ENCODE peak calls at places on chromosomes 6 and 20, in six cellular contexts. One of them, this sample, is unnamed.
A peak's percentile ranks its signal among the peaks of the same experiment; 100 is the strongest.

GRCh38 chr6:31729979-31730630 is 1.0 kb upstream of the DDAH2 start:
- DNase-seq in neuronal stem cell: peak; percentile 93
- DNase-seq in H1: peak; percentile 96
- DNase-seq in trophoblast cell: peak; percentile 65
- DNase-seq in IMR-90: peak; percentile 85
- DNase-seq in mesenchymal stem cell: peak; percentile 92
- DNase-seq in this sample: peak; percentile 94

GRCh38 chr6:37566209-37566859 is 66.6 kb upstream of the CCDC167 start:
- DNase-seq in mesenchymal stem cell: peak; percentile 54
- DNase-seq in IMR-90: no peak
- DNase-seq in H1: peak; percentile 95
- DNase-seq in neuronal stem cell: peak; percentile 80
- DNase-seq in trophoblast cell: no peak
- DNase-seq in this sample: peak; percentile 80

GRCh38 chr6:51675551-51676275 is 411.7 kb downstream of the PKHD1 start:
- DNase-seq in H1: no peak
- DNase-seq in trophoblast cell: no peak
- DNase-seq in neuronal stem cell: no peak
- DNase-seq in IMR-90: no peak
- DNase-seq in mesenchymal stem cell: no peak
- DNase-seq in this sample: no peak

GRCh38 chr20:9493818-9494217 is 20.6 kb upstream of the LAMP5 start:
- DNase-seq in mesenchymal stem cell: no peak
- DNase-seq in H1: no peak
- DNase-seq in trophoblast cell: no peak
- DNase-seq in neuronal stem cell: no peak
- DNase-seq in IMR-90: no peak
- DNase-seq in this sample: no peak

GRCh38 chr6:18186033-18186432 is 30.8 kb downstream of the KDM1B start:
- DNase-seq in neuronal stem cell: no peak
- DNase-seq in H1: no peak
- DNase-seq in trophoblast cell: no peak
- DNase-seq in IMR-90: no peak
- DNase-seq in mesenchymal stem cell: peak; percentile 9
- DNase-seq in this sample: peak; percentile 64

GRCh38 chr6:66478705-66479104 is 771.7 kb upstream of the EYS start:
- DNase-seq in H1: no peak
- DNase-seq in IMR-90: no peak
- DNase-seq in neuronal stem cell: no peak
- DNase-seq in trophoblast cell: no peak
- DNase-seq in mesenchymal stem cell: no peak
- DNase-seq in this sample: no peak

GRCh38 chr6:137013031-137013430 is 31.7 kb downstream of the IL20RA start:
- DNase-seq in H1: no peak
- DNase-seq in neuronal stem cell: no peak
- DNase-seq in mesenchymal stem cell: no peak
- DNase-seq in IMR-90: no peak
- DNase-seq in trophoblast cell: no peak
- DNase-seq in this sample: no peak

GRCh38 chr6:116139917-116140316 is 14.0 kb upstream of the COL10A1 start:
- DNase-seq in neuronal stem cell: no peak
- DNase-seq in IMR-90: no peak
- DNase-seq in trophoblast cell: no peak
- DNase-seq in H1: no peak
- DNase-seq in mesenchymal stem cell: no peak
- DNase-seq in this sample: no peak

GRCh38 chr20:17602493-17602892 is 32.6 kb downstream of the DSTN start:
- DNase-seq in H1: no peak
- DNase-seq in mesenchymal stem cell: no peak
- DNase-seq in trophoblast cell: no peak
- DNase-seq in neuronal stem cell: no peak
- DNase-seq in IMR-90: no peak
- DNase-seq in this sample: peak; percentile 39

GRCh38 chr20:51386586-51386985 is 155.9 kb downstream of the NFATC2 start:
- DNase-seq in trophoblast cell: no peak
- DNase-seq in IMR-90: no peak
- DNase-seq in H1: no peak
- DNase-seq in mesenchymal stem cell: no peak
- DNase-seq in neuronal stem cell: no peak
- DNase-seq in this sample: no peak

GRCh38 chr6:81838724-81839425 is 86.4 kb upstream of the TENT5A start:
- DNase-seq in mesenchymal stem cell: no peak
- DNase-seq in H1: no peak
- DNase-seq in trophoblast cell: no peak
- DNase-seq in neuronal stem cell: no peak
- DNase-seq in IMR-90: no peak
- DNase-seq in this sample: no peak

GRCh38 chr6:11317885-11318771 is 85.7 kb upstream of the NEDD9 start:
- DNase-seq in neuronal stem cell: no peak
- DNase-seq in trophoblast cell: peak; percentile 94
- DNase-seq in mesenchymal stem cell: peak; percentile 98
- DNase-seq in IMR-90: peak; percentile 98
- DNase-seq in H1: no peak
- DNase-seq in this sample: no peak

GRCh38 chr6:162409986-162410715 is 317.4 kb downstream of the PRKN start:
- DNase-seq in mesenchymal stem cell: no peak
- DNase-seq in H1: no peak
- DNase-seq in neuronal stem cell: peak; percentile 63
- DNase-seq in trophoblast cell: no peak
- DNase-seq in IMR-90: no peak
- DNase-seq in this sample: no peak

GRCh38 chr6:13261464-13261994 is 66.8 kb downstream of the TBC1D7 start:
- DNase-seq in IMR-90: no peak
- DNase-seq in mesenchymal stem cell: no peak
- DNase-seq in neuronal stem cell: no peak
- DNase-seq in H1: no peak
- DNase-seq in trophoblast cell: no peak
- DNase-seq in this sample: no peak

GRCh38 chr6:159533568-159533967 is 159.5 kb downstream of the SOD2 start:
- DNase-seq in H1: no peak
- DNase-seq in neuronal stem cell: no peak
- DNase-seq in IMR-90: peak; percentile 3
- DNase-seq in trophoblast cell: no peak
- DNase-seq in mesenchymal stem cell: no peak
- DNase-seq in this sample: no peak

GRCh38 chr20:31606928-31607639 is 2.0 kb downstream of the ID1 start:
- DNase-seq in H1: peak; percentile 62
- DNase-seq in trophoblast cell: peak; percentile 84
- DNase-seq in IMR-90: peak; percentile 67
- DNase-seq in neuronal stem cell: no peak
- DNase-seq in mesenchymal stem cell: peak; percentile 95
- DNase-seq in this sample: peak; percentile 69

GRCh38 chr6:44092312-44092884 is 34.9 kb downstream of the MRPL14 start:
- DNase-seq in neuronal stem cell: no peak
- DNase-seq in trophoblast cell: no peak
- DNase-seq in mesenchymal stem cell: no peak
- DNase-seq in IMR-90: no peak
- DNase-seq in H1: no peak
- DNase-seq in this sample: no peak

GRCh38 chr6:29813809-29814208 is 13.8 kb upstream of the HLA-G start:
- DNase-seq in trophoblast cell: peak; percentile 80
- DNase-seq in IMR-90: peak; percentile 8
- DNase-seq in H1: peak; percentile 45
- DNase-seq in neuronal stem cell: no peak
- DNase-seq in mesenchymal stem cell: no peak
- DNase-seq in this sample: no peak

GRCh38 chr20:5718896-5719595 is 31.2 kb upstream of the SHLD1 start:
- DNase-seq in trophoblast cell: no peak
- DNase-seq in H1: no peak
- DNase-seq in neuronal stem cell: no peak
- DNase-seq in mesenchymal stem cell: no peak
- DNase-seq in IMR-90: no peak
- DNase-seq in this sample: no peak

GRCh38 chr6:50185006-50185405 is 135.3 kb upstream of the DEFB112 start:
- DNase-seq in neuronal stem cell: peak; percentile 31
- DNase-seq in H1: no peak
- DNase-seq in mesenchymal stem cell: no peak
- DNase-seq in trophoblast cell: no peak
- DNase-seq in IMR-90: no peak
- DNase-seq in this sample: peak; percentile 49

GRCh38 chr20:4961746-4962145 is 39.6 kb downstream of the SLC23A2 start:
- DNase-seq in neuronal stem cell: no peak
- DNase-seq in trophoblast cell: peak; percentile 81
- DNase-seq in H1: no peak
- DNase-seq in mesenchymal stem cell: peak; percentile 87
- DNase-seq in IMR-90: peak; percentile 97
- DNase-seq in this sample: no peak

GRCh38 chr6:73769976-73770375 is 74.0 kb downstream of the CD109 start:
- DNase-seq in mesenchymal stem cell: no peak
- DNase-seq in neuronal stem cell: no peak
- DNase-seq in trophoblast cell: no peak
- DNase-seq in H1: no peak
- DNase-seq in IMR-90: no peak
- DNase-seq in this sample: no peak

DNA sequence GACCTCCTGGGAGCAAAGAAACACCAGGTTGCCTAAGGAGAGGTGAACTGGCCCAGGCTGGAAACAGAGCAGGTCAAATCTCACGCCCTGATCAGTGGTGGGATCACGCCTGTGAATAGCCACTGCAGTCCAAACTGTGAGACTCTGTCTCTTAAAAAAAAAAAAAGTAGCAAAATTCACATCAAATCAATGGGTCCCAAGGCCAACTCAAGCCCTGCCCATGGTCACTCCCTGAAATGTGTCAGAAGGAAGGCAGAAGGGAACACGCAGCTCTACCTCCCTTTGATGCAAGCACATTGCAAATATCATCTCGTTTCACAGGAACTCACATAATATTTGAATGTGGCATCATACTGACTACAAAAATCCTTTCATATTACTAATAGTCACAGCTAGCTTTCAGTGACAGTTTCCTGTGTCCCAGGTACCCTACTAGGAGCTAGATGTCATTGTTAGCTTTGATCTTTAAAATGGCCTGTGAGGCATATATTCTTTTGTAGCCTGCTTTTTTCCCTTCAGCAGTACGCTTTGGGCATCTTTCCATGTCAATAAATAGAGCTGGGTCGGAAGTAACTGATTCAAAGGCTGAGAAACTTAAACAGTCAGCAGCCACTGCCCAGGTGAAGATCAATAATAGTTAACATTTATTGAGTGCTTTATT is 14.4 kb upstream of the TTPAL start:
- DNase-seq in H1: no peak
- DNase-seq in trophoblast cell: no peak
- DNase-seq in IMR-90: no peak
- DNase-seq in mesenchymal stem cell: no peak
- DNase-seq in neuronal stem cell: no peak
- DNase-seq in this sample: no peak
- H4K91ac ChIP-seq in H1: no peak overlapping the region
- H4K91ac ChIP-seq in trophoblast cell: no peak overlapping the region
- H4K91ac ChIP-seq in IMR-90: no peak overlapping the region
- H4K91ac ChIP-seq in mesenchymal stem cell: no peak overlapping the region
- H4K91ac ChIP-seq in neuronal stem cell: no peak overlapping the region
- H4K91ac ChIP-seq in this sample: no peak overlapping the region

DNA sequence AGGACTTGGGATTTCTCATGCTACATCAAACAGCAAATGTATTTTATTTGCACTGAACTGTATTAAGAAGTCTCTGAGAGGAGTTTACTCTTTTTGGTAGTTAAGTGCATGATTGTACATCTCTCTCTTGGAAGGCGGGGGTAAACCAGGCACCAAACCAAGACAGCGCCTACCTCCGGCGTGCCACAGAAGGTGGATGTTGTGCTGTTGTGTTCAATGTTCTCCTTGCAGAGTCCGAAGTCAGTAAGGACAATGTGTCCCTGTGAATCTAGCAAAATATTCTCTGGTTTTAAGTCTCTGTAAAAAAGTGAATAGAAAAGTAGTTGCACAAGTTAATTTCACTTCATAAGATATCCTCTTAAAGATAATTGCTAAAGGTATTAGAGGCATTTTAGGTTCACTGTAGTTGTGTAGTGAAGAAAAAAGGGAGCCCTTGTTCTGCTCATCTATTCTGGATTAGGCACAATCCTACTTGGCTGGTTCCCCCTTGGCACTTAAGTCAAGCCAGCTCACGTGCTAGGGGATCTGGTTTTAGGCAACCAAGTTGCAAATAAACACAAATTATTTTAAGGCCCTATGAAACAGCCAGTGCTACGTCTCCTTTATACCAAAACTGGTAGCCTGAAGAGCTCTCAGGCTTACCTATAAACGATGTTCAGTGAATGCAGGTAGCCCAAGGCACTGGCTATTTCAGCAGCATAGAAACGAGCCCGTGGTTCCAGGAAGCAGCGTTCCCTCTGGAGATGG is 119.8 kb upstream of the SLC2A12 start:
- DNase-seq in H1: no peak
- DNase-seq in neuronal stem cell: no peak
- DNase-seq in trophoblast cell: no peak
- DNase-seq in IMR-90: peak; percentile 17
- DNase-seq in mesenchymal stem cell: no peak
- DNase-seq in this sample: no peak
- H4K91ac ChIP-seq in H1: no peak overlapping the region
- H4K91ac ChIP-seq in neuronal stem cell: no peak overlapping the region
- H4K91ac ChIP-seq in trophoblast cell: no peak overlapping the region
- H4K91ac ChIP-seq in IMR-90: no peak overlapping the region
- H4K91ac ChIP-seq in mesenchymal stem cell: no peak overlapping the region
- H4K91ac ChIP-seq in this sample: no peak overlapping the region

GRCh38 chr20:605237-605636 is 4.9 kb downstream of the TCF15 start:
- DNase-seq in H1: no peak
- DNase-seq in mesenchymal stem cell: no peak
- DNase-seq in trophoblast cell: no peak
- DNase-seq in neuronal stem cell: no peak
- DNase-seq in IMR-90: no peak
- DNase-seq in this sample: no peak
- H4K91ac ChIP-seq in H1: no peak overlapping the region
- H4K91ac ChIP-seq in mesenchymal stem cell: no peak overlapping the region
- H4K91ac ChIP-seq in trophoblast cell: peak overlapping the region; percentile 56
- H4K91ac ChIP-seq in neuronal stem cell: no peak overlapping the region
- H4K91ac ChIP-seq in IMR-90: no peak overlapping the region
- H4K91ac ChIP-seq in this sample: no peak overlapping the region

DNA sequence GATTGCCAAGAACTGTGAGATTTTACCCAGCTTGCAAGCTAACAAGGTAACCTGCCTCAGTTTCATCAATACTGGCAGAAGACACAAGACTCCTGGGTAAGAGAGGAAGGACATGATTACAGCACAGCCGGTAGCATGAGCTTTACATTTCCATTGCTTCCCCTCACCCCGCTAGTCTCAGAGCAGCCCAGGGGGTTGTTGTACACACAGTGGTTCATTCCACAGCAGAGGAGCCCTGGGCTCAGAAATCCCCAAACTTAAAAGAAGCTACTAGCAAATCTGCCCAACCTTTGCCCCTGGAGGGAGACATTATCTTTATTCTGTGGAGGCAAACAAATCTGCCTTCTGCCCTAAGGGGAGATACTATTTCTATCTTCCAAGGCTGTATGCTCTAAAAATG is 17.1 kb upstream of the MTHFD1L start:
- DNase-seq in IMR-90: no peak
- DNase-seq in trophoblast cell: no peak
- DNase-seq in mesenchymal stem cell: no peak
- DNase-seq in H1: no peak
- DNase-seq in neuronal stem cell: no peak
- DNase-seq in this sample: no peak
- H4K91ac ChIP-seq in IMR-90: no peak overlapping the region
- H4K91ac ChIP-seq in trophoblast cell: no peak overlapping the region
- H4K91ac ChIP-seq in mesenchymal stem cell: no peak overlapping the region
- H4K91ac ChIP-seq in H1: no peak overlapping the region
- H4K91ac ChIP-seq in neuronal stem cell: no peak overlapping the region
- H4K91ac ChIP-seq in this sample: no peak overlapping the region

GRCh38 chr6:133959667-133960368 is 6.8 kb downstream of the TBPL1 start:
- DNase-seq in H1: no peak
- DNase-seq in neuronal stem cell: no peak
- DNase-seq in trophoblast cell: no peak
- DNase-seq in IMR-90: no peak
- DNase-seq in mesenchymal stem cell: no peak
- DNase-seq in this sample: no peak
- H4K91ac ChIP-seq in H1: no peak overlapping the region
- H4K91ac ChIP-seq in neuronal stem cell: no peak overlapping the region
- H4K91ac ChIP-seq in trophoblast cell: no peak overlapping the region
- H4K91ac ChIP-seq in IMR-90: no peak overlapping the region
- H4K91ac ChIP-seq in mesenchymal stem cell: no peak overlapping the region
- H4K91ac ChIP-seq in this sample: no peak overlapping the region

GRCh38 chr20:63520939-63521601 is 505 bp downstream of the PPDPF start:
- DNase-seq in H1: peak; percentile 79
- DNase-seq in mesenchymal stem cell: peak; percentile 58
- DNase-seq in IMR-90: peak; percentile 53
- DNase-seq in neuronal stem cell: peak; percentile 70
- DNase-seq in trophoblast cell: no peak
- DNase-seq in this sample: peak; percentile 54
- H4K91ac ChIP-seq in H1: peak overlapping the region; percentile 54
- H4K91ac ChIP-seq in mesenchymal stem cell: peak overlapping the region; percentile 94
- H4K91ac ChIP-seq in IMR-90: peak overlapping the region; percentile 24
- H4K91ac ChIP-seq in neuronal stem cell: peak overlapping the region; percentile 99
- H4K91ac ChIP-seq in trophoblast cell: peak overlapping the region; percentile 77
- H4K91ac ChIP-seq in this sample: peak overlapping the region; percentile 11

This sample was measured in H9.